ENCODE peak calls at places on chromosomes 5 and 9, in five cellular contexts. P is CD4-positive, CD25-positive, alpha-beta regulatory T cell; J is uterus; R is A673; T is A549. L is an unnamed sample.

GRCh38 chr5:78277715-78278114 is 16.8 kb downstream of the AP3B1 start:
- DNase-seq in J (no peak), R (no peak), T (no peak), P (no peak), L (no peak)

GRCh38 chr9:63816742-63817621 is 1468.0 kb downstream of the FOXD4L5 start:
- DNase-seq in J (peak; percentile 39), R (peak; percentile 52), P (peak; percentile 69), T (peak; percentile 52), L (no peak)

GRCh38 chr5:56246769-56247168 is 13.6 kb upstream of the ANKRD55 start:
- DNase-seq in T (no peak), J (no peak), R (no peak), P (no peak), L (no peak)

GRCh38 chr5:10301842-10302610 is 5.7 kb downstream of the CMBL start:
- DNase-seq in P (no peak), J (no peak), T (peak; percentile 70), R (no peak), L (no peak)

GRCh38 chr5:139862313-139862712 is 66.7 kb downstream of the PSD2 start:
- DNase-seq in J (no peak), T (no peak), R (peak; percentile 13), P (no peak), L (no peak)

GRCh38 chr5:134070979-134071849 is 43.3 kb upstream of the TCF7 start:
- DNase-seq in P (peak; percentile 23), J (no peak), T (peak; percentile 50), R (no peak), L (no peak)

GRCh38 chr5:175867587-175868347 is 3.6 kb upstream of the CPLX2 start:
- DNase-seq in J (no peak), T (peak; percentile 96), R (peak; percentile 33), P (no peak), L (no peak)

GRCh38 chr5:102547659-102548058 is 48.9 kb upstream of the SLCO6A1 start:
- DNase-seq in R (no peak), T (no peak), J (no peak), P (no peak), L (no peak)

GRCh38 chr9:28909526-28909925 is 1336.2 kb upstream of the C9orf72 start:
- DNase-seq in J (no peak), R (no peak), P (no peak), T (no peak), L (no peak)

GRCh38 chr9:18208166-18209059 is 265.5 kb upstream of the ADAMTSL1 start:
- DNase-seq in T (peak; percentile 42), P (no peak), J (peak; percentile 70), R (peak; percentile 1), L (no peak)

GRCh38 chr9:113989781-113990569 is 88.1 kb downstream of the AMBP start:
- DNase-seq in T (no peak), J (no peak), R (no peak), P (no peak), L (no peak)

GRCh38 chr9:130634191-130634768 is 30.1 kb upstream of the PRDM12 start:
- DNase-seq in R (no peak), P (no peak), J (no peak), T (no peak), L (no peak)

GRCh38 chr9:37198831-37199230 is 78.5 kb downstream of the ZCCHC7 start:
- DNase-seq in T (no peak), J (no peak), R (no peak), P (no peak), L (no peak)

GRCh38 chr5:91302958-91303357 is 80.2 kb downstream of the ARRDC3 start:
- DNase-seq in T (no peak), J (no peak), R (no peak), P (no peak), L (no peak)

GRCh38 chr5:141003026-141003425 is 36.8 kb downstream of the PCDHAC2 start:
- DNase-seq in P (no peak), T (no peak), R (peak; percentile 74), J (no peak), L (no peak)

GRCh38 chr5:157955541-157956172 is 96.7 kb upstream of the CLINT1 start:
- DNase-seq in T (no peak), J (no peak), P (no peak), R (no peak), L (no peak)

GRCh38 chr9:98978231-98978681 is 34.5 kb downstream of the COL15A1 start:
- DNase-seq in T (no peak), P (no peak), J (no peak), R (peak; percentile 28), L (peak; percentile 42)

GRCh38 chr9:4574657-4575243 is 84.5 kb downstream of the SLC1A1 start:
- DNase-seq in J (no peak), T (no peak), R (no peak), P (peak; percentile 8), L (no peak)

GRCh38 chr9:82385633-82386032 is 397.1 kb downstream of the SPATA31D1 start:
- DNase-seq in P (no peak), R (no peak), J (no peak), T (no peak), L (no peak)

GRCh38 chr9:106648799-106649198 is 214.2 kb upstream of the ZNF462 start:
- DNase-seq in P (no peak), R (no peak), T (no peak), J (no peak), L (no peak)

GRCh38 chr5:891837-892389 is 688 bp downstream of the BRD9 start:
- DNase-seq in R (peak; percentile 10), P (peak; percentile 41), T (no peak), J (no peak), L (no peak)

GRCh38 chr5:53091304-53091703 is 18.3 kb downstream of the MOCS2 start:
- DNase-seq in T (no peak), J (no peak), P (no peak), R (peak; percentile 41), L (no peak)

GRCh38 chr5:93017854-93018253 is 563.2 kb downstream of the NR2F1-AS1 start:
- DNase-seq in P (no peak), J (no peak), T (peak; percentile 6), R (peak; percentile 1), L (no peak)

GRCh38 chr5:27598576-27598975 is 560.2 kb upstream of the CDH9 start:
- DNase-seq in P (no peak), T (no peak), R (no peak), J (no peak), L (no peak)

GRCh38 chr5:123131805-123132204 is 42.8 kb downstream of the PRDM6 start:
- DNase-seq in R (no peak), J (no peak), P (no peak), T (no peak), L (no peak)

GRCh38 chr5:41193462-41194166 is 19.7 kb downstream of the C6 start:
- DNase-seq in R (peak; percentile 9), T (peak; percentile 21), P (no peak), J (peak; percentile 97), L (no peak)

DNA sequence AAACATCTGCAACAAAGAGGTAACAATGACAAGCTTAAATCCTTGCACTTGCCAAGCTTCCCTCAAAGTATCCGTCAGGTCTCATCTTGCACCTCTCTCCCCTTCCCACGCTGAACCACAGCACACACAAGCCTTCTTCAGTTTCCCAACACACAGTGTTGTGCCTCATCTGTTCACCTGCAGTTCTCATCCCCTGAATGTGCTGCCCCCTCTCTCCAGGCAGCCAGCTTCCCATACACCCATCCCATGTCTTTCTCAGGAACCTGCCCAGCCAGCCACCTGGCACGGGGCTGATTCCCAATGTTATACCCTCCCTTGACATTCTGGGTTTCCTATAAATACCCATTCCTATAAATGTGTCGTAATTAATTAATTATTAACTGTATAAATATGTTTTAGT is 314.8 kb downstream of the PRELID2 start:
- DNase-seq in P (no peak), T (no peak), J (no peak), R (peak; percentile 35), L (no peak)
- H3K4me3 ChIP-seq in P (no peak overlapping the region), T (no peak overlapping the region), J (no peak overlapping the region), R (no peak overlapping the region), L (no peak overlapping the region)

DNA sequence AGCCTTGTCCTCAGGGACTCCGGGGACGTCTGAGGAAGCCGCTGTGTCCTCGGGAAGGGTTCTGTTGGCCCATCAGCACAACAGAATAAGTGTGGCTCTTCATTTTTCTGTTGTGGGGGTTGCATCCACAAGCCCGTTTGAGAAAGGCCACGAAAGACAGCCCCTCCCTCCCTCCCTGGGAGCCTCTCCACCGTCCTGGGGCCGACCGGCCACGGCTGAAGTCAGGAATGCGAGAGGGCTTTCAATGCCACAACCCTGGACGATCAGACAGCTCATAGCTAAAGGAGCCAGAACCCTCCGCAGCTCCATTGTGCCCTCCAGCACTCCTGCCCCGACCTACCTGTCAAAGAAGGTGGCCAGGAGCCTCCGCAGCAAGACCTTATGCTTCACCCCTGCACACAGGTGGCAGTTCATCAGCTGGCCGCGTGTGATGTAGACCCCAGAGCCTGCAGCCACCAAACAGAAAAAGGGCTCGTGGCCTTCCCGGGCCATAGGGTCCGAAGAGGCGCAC is 52.4 kb upstream of the UBAC1 start:
- DNase-seq in R (no peak), T (no peak), P (no peak), J (no peak), L (no peak)
- H3K27ac ChIP-seq in R (no peak overlapping the region), T (no peak overlapping the region), P (no peak overlapping the region), J (peak overlapping the region; percentile 63), L (no peak overlapping the region)

GRCh38 chr5:58963361-58963760 is 380.5 kb downstream of the RAB3C start:
- DNase-seq in T (peak; percentile 89), R (no peak), J (no peak), P (no peak), L (no peak)

GRCh38 chr5:58968350-58968749 is 385.5 kb downstream of the RAB3C start:
- DNase-seq in J (no peak), P (no peak), T (no peak), R (no peak), L (no peak)

GRCh38 chr5:58967597-58968281 is 384.9 kb downstream of the RAB3C start:
- DNase-seq in J (no peak), P (no peak), T (no peak), R (no peak), L (no peak)

GRCh38 chr5:58963821-58964220 is 380.9 kb downstream of the RAB3C start:
- DNase-seq in J (no peak), T (peak; percentile 71), R (no peak), P (no peak), L (no peak)

GRCh38 chr5:58965677-58966414 is 383.0 kb downstream of the RAB3C start:
- DNase-seq in R (no peak), J (no peak), T (no peak), P (no peak), L (no peak)
- H3K4me3 ChIP-seq in R (no peak overlapping the region), J (no peak overlapping the region), T (no peak overlapping the region), P (no peak overlapping the region), L (no peak overlapping the region)

GRCh38 chr9:120642129-120642528 is 62.2 kb upstream of the CDK5RAP2 start:
- DNase-seq in R (peak; percentile 10), J (no peak), T (no peak), P (no peak), L (no peak)
- H3K27ac ChIP-seq in R (no peak overlapping the region), J (no peak overlapping the region), T (peak overlapping the region; percentile 77), P (no peak overlapping the region), L (no peak overlapping the region)

L was measured in SK-N-MC.